ENCODE peak calls at places on chromosomes 11 and 22, in four cellular contexts. Y is dorsolateral prefrontal cortex; L is CD8-positive, alpha-beta T cell; J is IMR-90. F is an unnamed sample.

GRCh38 chr22:39988386-39989114 is 6.2 kb upstream of the FAM83F start:
- DNase-seq in J (no peak), Y (no peak), L (no peak), F (no peak)

GRCh38 chr11:14619580-14619979 is 24.0 kb upstream of the PDE3B start:
- DNase-seq in J (no peak), L (no peak), Y (no peak), F (no peak)

GRCh38 chr11:121576531-121576930 is 123.8 kb upstream of the SORL1-AS1 start:
- DNase-seq in Y (peak; percentile 50), J (no peak), L (no peak), F (no peak)

GRCh38 chr11:69035959-69036340 is 12.8 kb upstream of the TPCN2 start:
- DNase-seq in L (no peak), J (peak; percentile 61), Y (no peak), F (no peak)

GRCh38 chr11:68904458-68904847 is 762 bp downstream of the IGHMBP2 start:
- DNase-seq in J (no peak), Y (no peak), L (no peak), F (no peak)

GRCh38 chr11:27357250-27357649 is 5.8 kb downstream of the CCDC34 start:
- DNase-seq in L (no peak), J (no peak), Y (no peak), F (no peak)

GRCh38 chr11:93209476-93209875 is 11.7 kb upstream of the SLC36A4 start:
- DNase-seq in Y (no peak), L (no peak), J (no peak), F (no peak)

GRCh38 chr11:73308003-73308962 is at the start of gene ARHGEF17:
- DNase-seq in Y (no peak), L (no peak), J (peak; percentile 76), F (peak; percentile 70)

GRCh38 chr11:131867457-131868257 is 497.2 kb downstream of the NTM start:
- DNase-seq in L (no peak), J (peak; percentile 89), Y (peak; percentile 77), F (peak; percentile 76)

GRCh38 chr11:111736621-111737055 is 29.6 kb downstream of the PPP2R1B start:
- DNase-seq in Y (no peak), J (no peak), L (no peak), F (no peak)

GRCh38 chr11:45253640-45254039 is 32.5 kb downstream of the SYT13 start:
- DNase-seq in L (no peak), J (no peak), Y (no peak), F (no peak)

GRCh38 chr11:46508360-46508759 is 85.5 kb downstream of the AMBRA1 start:
- DNase-seq in J (no peak), L (no peak), Y (no peak), F (no peak)

GRCh38 chr22:38180841-38181452 is 683 bp downstream of the PLA2G6 start:
- DNase-seq in L (no peak), Y (peak; percentile 74), J (no peak), F (no peak)

GRCh38 chr11:35247428-35247827 is 108.5 kb downstream of the CD44 start:
- DNase-seq in Y (no peak), L (peak; percentile 68), J (no peak), F (no peak)

GRCh38 chr11:11027271-11027670 is 169.4 kb upstream of the ZBED5 start:
- DNase-seq in J (peak; percentile 85), L (no peak), Y (no peak), F (no peak)

GRCh38 chr11:61826930-61827572 is 1.0 kb upstream of the FADS2 start:
- DNase-seq in L (no peak), Y (no peak), J (no peak), F (no peak)

GRCh38 chr22:37961062-37961461 is 7.6 kb downstream of the POLR2F start:
- DNase-seq in L (no peak), J (no peak), Y (no peak), F (no peak)

GRCh38 chr11:69012092-69013008 is 696 bp downstream of the MRGPRF start:
- DNase-seq in Y (no peak), J (peak; percentile 57), L (no peak), F (no peak)

GRCh38 chr11:24759742-24760141 is 262.9 kb downstream of the LUZP2 start:
- DNase-seq in L (no peak), J (no peak), Y (no peak), F (no peak)

GRCh38 chr11:123505546-123506299 is 75.7 kb downstream of the GRAMD1B start:
- DNase-seq in Y (no peak), J (no peak), L (no peak), F (no peak)

GRCh38 chr11:46898396-46899095 is 19.8 kb downstream of the LRP4 start:
- DNase-seq in Y (no peak), J (no peak), L (no peak), F (no peak)

GRCh38 chr11:57752954-57753353 is 1.3 kb upstream of the BTBD18 start:
- DNase-seq in Y (no peak), J (no peak), L (no peak), F (no peak)

GRCh38 chr11:75342966-75343870 is 8.2 kb downstream of the ARRB1 start:
- DNase-seq in J (peak; percentile 65), Y (no peak), L (no peak), F (no peak)

GRCh38 chr11:15258433-15259350 is 144.0 kb downstream of the INSC start:
- DNase-seq in J (peak; percentile 34), Y (no peak), L (no peak), F (no peak)

GRCh38 chr11:126267650-126268049 is 1.0 kb downstream of the SRPRA start:
- DNase-seq in L (no peak), J (no peak), Y (no peak), F (no peak)

GRCh38 chr11:12329797-12330196 is 47.6 kb upstream of the PARVA start:
- DNase-seq in L (no peak), Y (no peak), J (no peak), F (no peak)

GRCh38 chr11:45532552-45532951 is 132.9 kb downstream of the CHST1 start:
- DNase-seq in Y (no peak), L (no peak), J (no peak), F (no peak)

GRCh38 chr11:26761382-26761781 is 39.5 kb upstream of the SLC5A12 start:
- DNase-seq in Y (no peak), L (no peak), J (no peak), F (no peak)

GRCh38 chr11:5605849-5606248 is 9.4 kb downstream of the TRIM6 start:
- DNase-seq in J (peak; percentile 92), Y (no peak), L (no peak), F (no peak)

GRCh38 chr11:12857572-12857971 is 151.5 kb upstream of the RASSF10 start:
- DNase-seq in L (no peak), Y (no peak), J (no peak), F (no peak)

GRCh38 chr11:69641681-69642548 is 959 bp downstream of the CCND1 start:
- DNase-seq in L (no peak), J (no peak), Y (no peak), F (no peak)

GRCh38 chr22:35641494-35642120 is 6.6 kb upstream of the APOL6 start:
- DNase-seq in L (no peak), Y (no peak), J (no peak), F (no peak)

GRCh38 chr22:35643991-35644390 is 4.3 kb upstream of the APOL6 start:
- DNase-seq in Y (no peak), J (no peak), L (no peak), F (no peak)

GRCh38 chr22:35638408-35638807 is 9.8 kb upstream of the APOL6 start:
- DNase-seq in L (no peak), Y (peak; percentile 20), J (peak; percentile 90), F (no peak)

GRCh38 chr22:35645646-35646045 is 2.6 kb upstream of the APOL6 start:
- DNase-seq in L (no peak), Y (no peak), J (no peak), F (no peak)

DNA sequence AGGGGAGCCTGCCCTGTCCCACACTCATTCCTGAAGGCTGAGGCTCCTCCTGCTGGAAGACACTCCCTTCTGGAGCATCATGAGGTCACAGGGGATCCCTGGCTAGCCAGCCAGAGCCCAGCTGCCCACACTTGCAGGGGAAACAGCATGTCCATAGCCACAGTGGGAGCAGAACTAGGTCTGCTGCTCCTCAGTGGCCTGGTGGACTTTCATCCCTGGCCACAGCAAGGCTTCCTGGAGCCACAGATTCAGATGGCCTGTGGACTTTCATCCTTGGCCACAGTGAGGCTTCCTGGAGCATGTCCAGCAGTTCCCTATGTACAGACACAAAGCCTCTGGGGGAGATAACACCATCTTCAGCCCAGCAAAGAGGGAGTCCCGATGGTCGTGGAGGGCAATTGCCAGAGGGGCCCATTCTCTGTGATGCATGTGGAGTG is 5.9 kb upstream of the APOL6 start:
- DNase-seq in J (peak; percentile 46), L (no peak), Y (no peak), F (no peak)
- TF ChIP-seq CTCF in J (no peak), L (no peak), Y (no peak), F (no peak)

GRCh38 chr22:44971651-44972362 is 38.0 kb downstream of the PHF21B start:
- DNase-seq in L (no peak), J (no peak), Y (no peak), F (no peak)

GRCh38 chr22:44969817-44970216 is 40.0 kb downstream of the PHF21B start:
- DNase-seq in J (no peak), Y (no peak), L (no peak), F (no peak)

GRCh38 chr22:44965171-44965570 is 44.6 kb downstream of the PHF21B start:
- DNase-seq in Y (no peak), J (no peak), L (no peak), F (no peak)

GRCh38 chr22:44970291-44970690 is 39.5 kb downstream of the PHF21B start:
- DNase-seq in L (no peak), J (no peak), Y (no peak), F (no peak)

DNA sequence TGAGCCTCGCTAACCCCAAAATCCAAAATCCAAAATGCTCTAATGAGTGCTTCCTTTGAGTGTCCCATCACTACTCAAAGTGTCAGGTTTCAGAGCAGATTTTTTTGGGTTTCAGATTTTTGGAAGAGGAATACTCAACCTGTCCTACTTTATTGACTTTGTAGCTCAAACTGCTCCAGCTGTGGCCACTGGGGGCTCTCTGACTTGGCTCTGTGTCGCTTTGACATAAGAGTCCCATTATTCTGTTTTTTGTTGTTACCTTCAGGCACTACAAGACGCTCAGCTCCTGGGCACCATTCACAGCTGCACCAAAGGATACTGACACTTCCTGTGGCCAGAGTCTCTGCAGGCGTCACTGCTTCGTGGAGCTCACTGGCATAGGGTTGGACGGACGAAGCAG is 41.1 kb downstream of the PHF21B start:
- DNase-seq in J (no peak), Y (no peak), L (no peak), F (no peak)
- TF ChIP-seq CTCF in J (no peak), Y (no peak), L (no peak), F (no peak)

GRCh38 chr11:99234534-99234933 is 213.8 kb downstream of the CNTN5 start:
- DNase-seq in J (no peak), Y (no peak), L (no peak), F (no peak)

GRCh38 chr11:99229544-99229943 is 208.8 kb downstream of the CNTN5 start:
- DNase-seq in Y (no peak), L (no peak), J (no peak), F (no peak)
- TF ChIP-seq CTCF in Y (no peak), L (no peak), J (no peak), F (no peak)

DNA sequence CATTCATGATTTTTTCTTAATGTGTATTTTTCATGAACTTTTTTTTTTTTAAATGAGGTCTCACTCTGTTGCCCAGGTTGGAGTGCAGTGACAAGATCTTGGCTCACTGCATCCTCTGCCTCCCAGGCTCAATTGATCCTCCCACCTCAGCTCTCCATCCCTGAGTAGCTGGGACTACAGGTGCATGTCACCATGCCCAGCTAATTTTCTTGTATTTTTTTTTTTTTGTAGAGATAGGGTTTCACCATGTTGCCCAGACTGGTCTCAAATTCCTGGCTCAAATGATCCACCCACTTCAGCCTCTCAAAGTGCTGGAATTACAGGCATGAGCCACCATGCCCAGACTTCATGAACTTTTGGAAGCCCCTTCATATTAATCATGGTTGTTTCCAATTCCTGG is 49.7 kb downstream of the ADAMTS15 start:
- DNase-seq in J (no peak), L (no peak), Y (no peak), F (no peak)
- TF ChIP-seq CTCF in J (no peak), L (no peak), Y (no peak), F (no peak)

GRCh38 chr11:116513894-116514293 is 258.9 kb downstream of the BUD13 start:
- DNase-seq in L (no peak), J (peak; percentile 28), Y (no peak), F (peak; percentile 47)
- TF ChIP-seq CTCF in L (no peak), J (peak; percentile 28), Y (no peak), F (peak; percentile 33)